ENCODE peak calls at places on chromosomes 6 and 20, in five cellular contexts. One of them, this sample, is unnamed.

GRCh38 chr20:4709261-4710105 is 12.2 kb upstream of the PRND start:
- DNase-seq in NB4: no peak
- DNase-seq in choroid plexus epithelial cell: no peak
- DNase-seq in pancreas: no peak
- DNase-seq in endothelial cell: no peak
- DNase-seq in this sample: no peak

GRCh38 chr6:111480988-111481830 is 1.8 kb downstream of the REV3L start:
- DNase-seq in pancreas: no peak
- DNase-seq in endothelial cell: no peak
- DNase-seq in choroid plexus epithelial cell: no peak
- DNase-seq in NB4: no peak
- DNase-seq in this sample: peak; percentile 30

GRCh38 chr6:107345398-107345797 is 114.0 kb downstream of the PDSS2 start:
- DNase-seq in choroid plexus epithelial cell: no peak
- DNase-seq in pancreas: no peak
- DNase-seq in endothelial cell: no peak
- DNase-seq in NB4: peak; percentile 82
- DNase-seq in this sample: no peak

GRCh38 chr6:34723203-34723602 is 26.6 kb upstream of the ILRUN start:
- DNase-seq in pancreas: no peak
- DNase-seq in choroid plexus epithelial cell: peak; percentile 62
- DNase-seq in NB4: no peak
- DNase-seq in endothelial cell: no peak
- DNase-seq in this sample: peak; percentile 13

GRCh38 chr20:18504479-18505060 is 3.2 kb upstream of the SEC23B start:
- DNase-seq in NB4: no peak
- DNase-seq in pancreas: peak; percentile 33
- DNase-seq in endothelial cell: no peak
- DNase-seq in choroid plexus epithelial cell: peak; percentile 55
- DNase-seq in this sample: no peak

GRCh38 chr6:30688569-30688968 is 2.1 kb upstream of the PPP1R18 start:
- DNase-seq in endothelial cell: no peak
- DNase-seq in NB4: no peak
- DNase-seq in pancreas: no peak
- DNase-seq in choroid plexus epithelial cell: no peak
- DNase-seq in this sample: no peak

GRCh38 chr20:25985597-25985996 is 288.9 kb upstream of the ZNF337 start:
- DNase-seq in choroid plexus epithelial cell: no peak
- DNase-seq in endothelial cell: no peak
- DNase-seq in NB4: no peak
- DNase-seq in pancreas: no peak
- DNase-seq in this sample: no peak

GRCh38 chr20:58829531-58829941 is 21.2 kb downstream of the GNAS-AS1 start:
- DNase-seq in pancreas: no peak
- DNase-seq in NB4: no peak
- DNase-seq in endothelial cell: no peak
- DNase-seq in choroid plexus epithelial cell: peak; percentile 34
- DNase-seq in this sample: no peak

GRCh38 chr20:50534567-50534966 is 24.4 kb downstream of the PTPN1 start:
- DNase-seq in choroid plexus epithelial cell: peak; percentile 88
- DNase-seq in NB4: peak; percentile 31
- DNase-seq in endothelial cell: no peak
- DNase-seq in pancreas: no peak
- DNase-seq in this sample: peak; percentile 58

GRCh38 chr6:167410510-167410909 is 85.6 kb downstream of the TTLL2 start:
- DNase-seq in NB4: no peak
- DNase-seq in pancreas: no peak
- DNase-seq in choroid plexus epithelial cell: no peak
- DNase-seq in endothelial cell: no peak
- DNase-seq in this sample: no peak

GRCh38 chr6:118344014-118344670 is 204.0 kb upstream of the PLN start:
- DNase-seq in pancreas: no peak
- DNase-seq in choroid plexus epithelial cell: no peak
- DNase-seq in endothelial cell: no peak
- DNase-seq in NB4: no peak
- DNase-seq in this sample: no peak

GRCh38 chr20:36792422-36792821 is 18.9 kb upstream of the DSN1 start:
- DNase-seq in choroid plexus epithelial cell: peak; percentile 73
- DNase-seq in pancreas: no peak
- DNase-seq in endothelial cell: peak; percentile 19
- DNase-seq in NB4: peak; percentile 49
- DNase-seq in this sample: peak; percentile 36

GRCh38 chr20:61835301-61835700 is 230.4 kb downstream of the TAF4 start:
- DNase-seq in NB4: no peak
- DNase-seq in pancreas: no peak
- DNase-seq in endothelial cell: no peak
- DNase-seq in choroid plexus epithelial cell: no peak
- DNase-seq in this sample: no peak

GRCh38 chr6:40721252-40721936 is 134.2 kb upstream of the LRFN2 start:
- DNase-seq in choroid plexus epithelial cell: no peak
- DNase-seq in NB4: no peak
- DNase-seq in endothelial cell: no peak
- DNase-seq in pancreas: no peak
- DNase-seq in this sample: no peak

GRCh38 chr20:58851969-58852458 is 502 bp upstream of the GNAS start:
- DNase-seq in choroid plexus epithelial cell: no peak
- DNase-seq in pancreas: no peak
- DNase-seq in endothelial cell: no peak
- DNase-seq in NB4: no peak
- DNase-seq in this sample: no peak

GRCh38 chr6:102114402-102114801 is 720.9 kb downstream of the GRIK2 start:
- DNase-seq in NB4: peak; percentile 49
- DNase-seq in choroid plexus epithelial cell: no peak
- DNase-seq in endothelial cell: peak; percentile 16
- DNase-seq in pancreas: no peak
- DNase-seq in this sample: peak; percentile 14

GRCh38 chr6:14743465-14744211 is 502.2 kb upstream of the JARID2 start:
- DNase-seq in choroid plexus epithelial cell: peak; percentile 98
- DNase-seq in pancreas: no peak
- DNase-seq in endothelial cell: no peak
- DNase-seq in NB4: peak; percentile 95
- DNase-seq in this sample: peak; percentile 99

GRCh38 chr6:27503436-27504030 is 30.6 kb upstream of the ZNF184 start:
- DNase-seq in NB4: peak; percentile 76
- DNase-seq in endothelial cell: peak; percentile 78
- DNase-seq in choroid plexus epithelial cell: peak; percentile 84
- DNase-seq in pancreas: peak; percentile 30
- DNase-seq in this sample: peak; percentile 74

GRCh38 chr6:116764961-116765841 is at the start of gene FAM162B:
- DNase-seq in choroid plexus epithelial cell: peak; percentile 33
- DNase-seq in pancreas: peak; percentile 4
- DNase-seq in NB4: no peak
- DNase-seq in endothelial cell: peak; percentile 59
- DNase-seq in this sample: no peak

GRCh38 chr6:5566718-5567117 is 305.4 kb downstream of the FARS2 start:
- DNase-seq in pancreas: no peak
- DNase-seq in choroid plexus epithelial cell: no peak
- DNase-seq in endothelial cell: no peak
- DNase-seq in NB4: no peak
- DNase-seq in this sample: no peak

GRCh38 chr6:160386869-160387518 is 38.8 kb downstream of the SLC22A3 start:
- DNase-seq in endothelial cell: no peak
- DNase-seq in choroid plexus epithelial cell: peak; percentile 7
- DNase-seq in NB4: no peak
- DNase-seq in pancreas: peak; percentile 45
- DNase-seq in this sample: peak; percentile 95

GRCh38 chr6:23420659-23421350 is 705.2 kb upstream of the NRSN1 start:
- DNase-seq in endothelial cell: no peak
- DNase-seq in NB4: no peak
- DNase-seq in choroid plexus epithelial cell: no peak
- DNase-seq in pancreas: no peak
- DNase-seq in this sample: peak; percentile 34

GRCh38 chr20:12371955-12372354 is 454.3 kb downstream of the BTBD3 start:
- DNase-seq in NB4: no peak
- DNase-seq in choroid plexus epithelial cell: no peak
- DNase-seq in endothelial cell: no peak
- DNase-seq in pancreas: no peak
- DNase-seq in this sample: no peak

GRCh38 chr20:48357714-48358113 is 470.1 kb downstream of the PREX1 start:
- DNase-seq in endothelial cell: no peak
- DNase-seq in choroid plexus epithelial cell: no peak
- DNase-seq in pancreas: no peak
- DNase-seq in NB4: no peak
- DNase-seq in this sample: no peak

GRCh38 chr6:112013051-112013450 is 40.9 kb upstream of the CCN6 start:
- DNase-seq in endothelial cell: no peak
- DNase-seq in NB4: no peak
- DNase-seq in choroid plexus epithelial cell: no peak
- DNase-seq in pancreas: no peak
- DNase-seq in this sample: no peak

DNA sequence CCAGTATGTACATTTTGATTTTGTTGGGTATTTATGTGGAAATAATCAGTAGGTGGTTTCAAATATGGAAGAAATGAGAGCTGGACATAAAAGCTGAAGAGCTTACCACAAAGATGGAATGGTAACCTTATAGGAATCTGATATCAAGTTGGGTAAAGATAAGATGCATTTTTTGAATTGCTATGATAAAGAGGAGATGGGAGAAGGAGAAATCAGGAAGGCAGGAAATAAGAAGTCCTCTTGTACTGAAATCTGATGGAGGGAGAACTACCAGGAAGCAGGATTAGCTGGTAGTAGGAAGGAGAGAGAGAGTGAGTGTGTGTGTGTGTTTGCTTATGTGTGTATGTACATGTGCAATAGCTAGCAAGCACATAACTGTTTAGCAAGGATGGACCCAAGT is 468.4 kb downstream of the PHF3 start:
- DNase-seq in choroid plexus epithelial cell: peak; percentile 13
- DNase-seq in pancreas: no peak
- DNase-seq in endothelial cell: no peak
- DNase-seq in NB4: no peak
- DNase-seq in this sample: no peak
- TF ChIP-seq CTCF in choroid plexus epithelial cell: no peak
- TF ChIP-seq CTCF in pancreas: no peak
- TF ChIP-seq CTCF in endothelial cell: no peak
- TF ChIP-seq CTCF in NB4: no peak
- TF ChIP-seq CTCF in this sample: no peak

GRCh38 chr6:161658216-161658615 is 384.4 kb upstream of the AGPAT4 start:
- DNase-seq in pancreas: no peak
- DNase-seq in NB4: no peak
- DNase-seq in endothelial cell: no peak
- DNase-seq in choroid plexus epithelial cell: no peak
- DNase-seq in this sample: no peak

GRCh38 chr6:161663682-161664081 is 389.8 kb upstream of the AGPAT4 start:
- DNase-seq in pancreas: no peak
- DNase-seq in endothelial cell: no peak
- DNase-seq in choroid plexus epithelial cell: no peak
- DNase-seq in NB4: no peak
- DNase-seq in this sample: no peak

GRCh38 chr6:161660666-161661571 is 387.1 kb upstream of the AGPAT4 start:
- DNase-seq in choroid plexus epithelial cell: no peak
- DNase-seq in endothelial cell: no peak
- DNase-seq in pancreas: no peak
- DNase-seq in NB4: peak; percentile 31
- DNase-seq in this sample: no peak
- TF ChIP-seq CTCF in choroid plexus epithelial cell: no peak
- TF ChIP-seq CTCF in endothelial cell: no peak
- TF ChIP-seq CTCF in pancreas: no peak
- TF ChIP-seq CTCF in NB4: peak; percentile 37
- TF ChIP-seq CTCF in this sample: no peak

GRCh38 chr20:11098888-11099287 is 425.1 kb upstream of the JAG1 start:
- DNase-seq in NB4: peak; percentile 11
- DNase-seq in endothelial cell: no peak
- DNase-seq in pancreas: no peak
- DNase-seq in choroid plexus epithelial cell: no peak
- DNase-seq in this sample: peak; percentile 25
- TF ChIP-seq CTCF in NB4: peak; percentile 11
- TF ChIP-seq CTCF in endothelial cell: no peak
- TF ChIP-seq CTCF in pancreas: no peak
- TF ChIP-seq CTCF in choroid plexus epithelial cell: peak; percentile 43
- TF ChIP-seq CTCF in this sample: peak; percentile 11

GRCh38 chr6:25472314-25472713 is 179.7 kb upstream of the SCGN start:
- DNase-seq in pancreas: no peak
- DNase-seq in NB4: no peak
- DNase-seq in endothelial cell: peak; percentile 8
- DNase-seq in choroid plexus epithelial cell: peak; percentile 24
- DNase-seq in this sample: peak; percentile 16
- TF ChIP-seq CTCF in pancreas: no peak
- TF ChIP-seq CTCF in NB4: peak; percentile 2
- TF ChIP-seq CTCF in endothelial cell: peak; percentile 50
- TF ChIP-seq CTCF in choroid plexus epithelial cell: peak; percentile 37
- TF ChIP-seq CTCF in this sample: no peak

DNA sequence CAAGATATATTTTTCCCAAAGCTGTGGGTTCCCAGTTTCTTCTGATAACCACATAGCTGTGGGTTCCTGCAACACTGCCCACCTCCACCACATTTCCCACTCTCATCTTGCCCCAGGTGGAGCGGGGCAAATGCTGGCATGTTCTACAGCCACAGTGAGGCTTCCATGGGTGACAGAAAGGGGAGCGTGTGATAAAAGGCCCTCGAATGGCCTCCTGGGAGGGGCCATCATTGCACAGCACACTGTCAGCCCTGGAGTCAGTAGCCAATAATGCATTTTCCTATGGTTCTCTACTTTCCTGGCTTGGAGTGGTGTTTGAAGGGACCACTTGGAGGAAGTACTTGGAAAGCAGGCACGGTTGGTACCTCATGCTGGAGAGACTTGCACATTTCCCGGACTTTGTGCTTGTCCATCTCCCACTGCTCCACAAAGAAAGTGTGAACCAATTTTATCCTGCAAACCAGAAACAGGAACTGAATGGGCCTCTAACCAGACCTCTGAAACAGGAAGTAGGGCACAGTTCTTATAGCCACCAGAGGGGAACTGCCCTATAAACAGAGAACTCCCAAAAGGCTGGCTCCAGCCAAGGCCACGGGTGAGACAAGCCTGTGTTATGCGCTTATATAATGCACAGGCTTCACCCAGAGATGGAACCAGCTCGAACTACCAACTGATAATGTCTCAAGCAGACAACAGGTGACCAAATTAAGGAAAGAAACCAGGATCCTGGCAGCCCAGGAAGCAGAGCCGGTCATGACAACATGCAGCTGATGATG is 8.6 kb downstream of the MAP3K5 start:
- DNase-seq in pancreas: no peak
- DNase-seq in choroid plexus epithelial cell: no peak
- DNase-seq in endothelial cell: no peak
- DNase-seq in NB4: peak; percentile 97
- DNase-seq in this sample: no peak
- TF ChIP-seq CTCF in pancreas: no peak
- TF ChIP-seq CTCF in choroid plexus epithelial cell: no peak
- TF ChIP-seq CTCF in endothelial cell: no peak
- TF ChIP-seq CTCF in NB4: no peak
- TF ChIP-seq CTCF in this sample: no peak

This sample was measured in MCF 10A.